ENCODE peak calls at places on chromosomes 2 and 18, in five cellular contexts. F is stomach, E is GM23338, M is fibroblast of mammary gland, C is ovary. V is an unnamed sample.

GRCh38 chr2:165390875-165391274 is 78.6 kb upstream of the CSRNP3 start:
- DNase-seq in C (no peak), E (no peak), M (no peak), F (no peak), V (no peak)

GRCh38 chr18:43571078-43571689 is 293.9 kb upstream of the SYT4 start:
- DNase-seq in M (peak), E (peak), F (peak), C (no peak), V (peak)

GRCh38 chr18:9782073-9782857 is 74.2 kb downstream of the RAB31 start:
- DNase-seq in F (no peak), M (peak), C (peak), E (no peak), V (peak)

GRCh38 chr2:88690591-88691338 is 708 bp upstream of the RPIA start:
- DNase-seq in C (no peak), F (peak), M (peak), E (peak), V (no peak)

GRCh38 chr18:61544178-61544577 is 210.9 kb downstream of the CDH20 start:
- DNase-seq in E (no peak), M (no peak), F (no peak), C (no peak), V (no peak)

GRCh38 chr18:9673296-9674251 is 34.5 kb upstream of the RAB31 start:
- DNase-seq in F (peak), C (no peak), E (peak), M (peak), V (no peak)

GRCh38 chr2:235390108-235390815 is 103.6 kb upstream of the AGAP1 start:
- DNase-seq in C (no peak), M (no peak), F (no peak), E (no peak), V (no peak)

GRCh38 chr18:3455938-3456685 is 6.1 kb downstream of the TGIF1 start:
- DNase-seq in M (peak), F (no peak), E (peak), C (no peak), V (no peak)

GRCh38 chr2:100424277-100424875 is 6.9 kb upstream of the CHST10 start:
- DNase-seq in C (no peak), M (no peak), E (no peak), F (no peak), V (no peak)

GRCh38 chr2:142502402-142502801 is 371.6 kb upstream of the LRP1B start:
- DNase-seq in F (no peak), M (no peak), E (no peak), C (no peak), V (no peak)

GRCh38 chr2:182949572-182950189 is 83.2 kb upstream of the FRZB start:
- DNase-seq in C (no peak), E (no peak), F (no peak), M (peak), V (no peak)

GRCh38 chr2:170905864-170906263 is 23.2 kb upstream of the GORASP2 start:
- DNase-seq in M (no peak), F (no peak), C (no peak), E (peak), V (no peak)

GRCh38 chr2:239001794-239002193 is 153.9 kb downstream of the TWIST2 start:
- DNase-seq in M (no peak), C (peak), E (no peak), F (no peak), V (no peak)

GRCh38 chr2:49162151-49162550 is 7.8 kb upstream of the FSHR start:
- DNase-seq in F (no peak), M (no peak), E (no peak), C (no peak), V (no peak)

GRCh38 chr2:121830809-121831208 is 75.4 kb downstream of the TSN start:
- DNase-seq in F (no peak), E (no peak), C (no peak), M (no peak), V (peak)

GRCh38 chr2:71950256-71951066 is 197.2 kb downstream of the CYP26B1 start:
- DNase-seq in M (peak), E (no peak), C (peak), F (no peak), V (no peak)

GRCh38 chr2:112812318-112813042 is 24.1 kb downstream of the IL1B start:
- DNase-seq in M (peak), E (no peak), C (no peak), F (no peak), V (peak)

GRCh38 chr2:112814278-112814677 is 22.3 kb downstream of the IL1B start:
- DNase-seq in C (no peak), M (no peak), E (peak), F (no peak), V (no peak)

GRCh38 chr2:112813043-112813966 is 23.3 kb downstream of the IL1B start:
- DNase-seq in F (no peak), C (no peak), E (no peak), M (no peak), V (no peak)

GRCh38 chr2:112811276-112811831 is 25.2 kb downstream of the IL1B start:
- DNase-seq in C (no peak), F (no peak), E (no peak), M (no peak), V (no peak)

GRCh38 chr2:112811841-112812306 is 24.7 kb downstream of the IL1B start:
- DNase-seq in F (no peak), E (no peak), M (peak), C (no peak), V (peak)
- H3K4me3 ChIP-seq in F (no peak), E (no peak), M (no peak), C (no peak), V (no peak)

GRCh38 chr2:195612515-195613495 is 44.2 kb upstream of the SLC39A10 start:
- DNase-seq in M (peak), C (no peak), E (peak), F (no peak), V (peak)
- H3K4me3 ChIP-seq in M (no peak), C (no peak), E (peak), F (no peak), V (no peak)

GRCh38 chr2:241859017-241859435 is 332 bp upstream of the PDCD1 start:
- DNase-seq in C (no peak), F (no peak), E (no peak), M (no peak), V (no peak)

GRCh38 chr2:241857572-241858121 is 1.0 kb downstream of the PDCD1 start:
- DNase-seq in E (no peak), C (no peak), M (no peak), F (no peak), V (no peak)

GRCh38 chr2:241857041-241857541 is 1.6 kb downstream of the PDCD1 start:
- DNase-seq in C (no peak), E (no peak), F (no peak), M (no peak), V (no peak)

GRCh38 chr2:241859436-241860183 is 916 bp upstream of the PDCD1 start:
- DNase-seq in E (no peak), F (no peak), C (peak), M (peak), V (no peak)

GRCh38 chr2:241858206-241859016 is at the start of gene PDCD1:
- DNase-seq in C (peak), E (peak), F (peak), M (no peak), V (no peak)
- H3K4me3 ChIP-seq in C (peak), E (no peak), F (peak), M (no peak), V (no peak)

GRCh38 chr18:70310560-70311320 is 21.9 kb downstream of the SOCS6 start:
- DNase-seq in C (no peak), E (no peak), F (no peak), M (no peak), V (no peak)
- H3K4me3 ChIP-seq in C (no peak), E (no peak), F (no peak), M (no peak), V (no peak)

GRCh38 chr2:45265336-45265735 is 256.1 kb upstream of the SIX2 start:
- DNase-seq in M (no peak), C (no peak), E (no peak), F (no peak), V (no peak)

GRCh38 chr2:45261746-45262145 is 252.5 kb upstream of the SIX2 start:
- DNase-seq in E (no peak), F (no peak), M (no peak), C (no peak), V (no peak)

GRCh38 chr2:45264227-45265225 is 255.3 kb upstream of the SIX2 start:
- DNase-seq in E (peak), C (no peak), F (peak), M (peak), V (peak)

GRCh38 chr2:45260946-45261345 is 251.7 kb upstream of the SIX2 start:
- DNase-seq in C (no peak), E (no peak), M (no peak), F (no peak), V (no peak)

GRCh38 chr2:45263147-45263546 is 253.9 kb upstream of the SIX2 start:
- DNase-seq in M (no peak), E (no peak), F (no peak), C (no peak), V (no peak)
- H3K4me3 ChIP-seq in M (no peak), E (no peak), F (no peak), C (no peak), V (no peak)

V was measured in skeletal muscle cell.